ENCODE peak calls at places on chromosomes 7 and 10, in ten cellular contexts. U, D, H, A, K, Q, W, J, L and F are unnamed samples.
A peak's percentile ranks its signal among the peaks of the same experiment; 100 is the strongest.

GRCh38 chr10:132711618-132712051 is 74.3 kb downstream of the NKX6-2 start:
- DNase-seq in U (no peak), D (no peak), H (no peak), A (no peak), K (no peak), Q (peak; percentile 0), W (no peak), J (no peak), L (no peak), F (no peak)

GRCh38 chr10:50552771-50553535 is 70.8 kb downstream of the SGMS1 start:
- DNase-seq in U (no peak), D (no peak), H (no peak), A (no peak), K (no peak), Q (peak; percentile 65), W (peak; percentile 71), J (no peak), L (peak; percentile 11), F (peak; percentile 31)

GRCh38 chr10:125217986-125218675 is 57.8 kb upstream of the CTBP2 start:
- DNase-seq in U (no peak), D (no peak), H (no peak), A (no peak), K (no peak), Q (no peak), W (peak; percentile 55), J (no peak), L (peak; percentile 38), F (no peak)

GRCh38 chr10:47020491-47020890 is 109.3 kb downstream of the PTPN20 start:
- DNase-seq in U (no peak), D (no peak), H (no peak), A (no peak), K (no peak), Q (no peak), W (no peak), J (no peak), L (peak; percentile 77), F (no peak)

GRCh38 chr10:74900297-74900696 is 73.9 kb downstream of the KAT6B start:
- DNase-seq in U (no peak), D (no peak), H (no peak), A (no peak), K (no peak), Q (no peak), W (no peak), J (no peak), L (no peak), F (peak; percentile 23)

GRCh38 chr7:157581740-157582139 is 244.9 kb downstream of the DNAJB6 start:
- DNase-seq in U (no peak), D (no peak), H (no peak), A (no peak), K (no peak), Q (no peak), W (no peak), J (no peak), L (no peak), F (no peak)

GRCh38 chr7:6453737-6454136 is 6.0 kb upstream of the DAGLB start:
- DNase-seq in U (no peak), D (no peak), H (peak; percentile 96), A (no peak), K (no peak), Q (no peak), W (no peak), J (no peak), L (peak; percentile 72), F (no peak)

GRCh38 chr10:129875993-129876727 is 87.9 kb downstream of the EBF3 start:
- DNase-seq in U (no peak), D (no peak), H (no peak), A (no peak), K (no peak), Q (no peak), W (peak; percentile 28), J (no peak), L (no peak), F (no peak)

GRCh38 chr10:84837041-84837766 is 508.8 kb downstream of the CCSER2 start:
- DNase-seq in U (peak; percentile 62), D (no peak), H (no peak), A (no peak), K (no peak), Q (no peak), W (no peak), J (no peak), L (no peak), F (no peak)

GRCh38 chr10:12980713-12981306 is 20.7 kb downstream of the CCDC3 start:
- DNase-seq in U (peak; percentile 23), D (no peak), H (no peak), A (no peak), K (no peak), Q (no peak), W (no peak), J (no peak), L (no peak), F (no peak)

GRCh38 chr10:126059101-126059826 is 162.9 kb downstream of the FANK1 start:
- DNase-seq in U (no peak), D (no peak), H (no peak), A (no peak), K (no peak), Q (no peak), W (no peak), J (no peak), L (peak; percentile 84), F (no peak)

GRCh38 chr7:23226841-23227450 is 19.6 kb upstream of the GPNMB start:
- DNase-seq in U (no peak), D (no peak), H (no peak), A (no peak), K (no peak), Q (no peak), W (no peak), J (no peak), L (no peak), F (no peak)

GRCh38 chr7:30977896-30978564 is 14.3 kb downstream of the GHRHR start:
- DNase-seq in U (peak; percentile 33), D (no peak), H (no peak), A (no peak), K (no peak), Q (peak; percentile 52), W (peak; percentile 61), J (no peak), L (no peak), F (no peak)

GRCh38 chr7:36440880-36441279 is 51.2 kb downstream of the ANLN start:
- DNase-seq in U (no peak), D (no peak), H (peak; percentile 25), A (no peak), K (no peak), Q (no peak), W (peak; percentile 31), J (no peak), L (peak; percentile 48), F (no peak)

GRCh38 chr10:89702121-89702480 is 711 bp downstream of the KIF20B start:
- DNase-seq in U (no peak), D (no peak), H (peak; percentile 13), A (no peak), K (no peak), Q (peak; percentile 5), W (no peak), J (peak; percentile 1), L (peak; percentile 3), F (peak; percentile 25)

GRCh38 chr10:95394161-95394880 is 103.5 kb upstream of the PDLIM1 start:
- DNase-seq in U (no peak), D (no peak), H (peak; percentile 87), A (no peak), K (no peak), Q (no peak), W (peak; percentile 63), J (no peak), L (no peak), F (peak; percentile 11)

GRCh38 chr10:114024876-114025609 is 18.6 kb upstream of the ADRB1 start:
- DNase-seq in U (no peak), D (no peak), H (no peak), A (no peak), K (no peak), Q (no peak), W (no peak), J (no peak), L (peak; percentile 17), F (no peak)

GRCh38 chr10:132396495-132397035 is 435 bp upstream of the PWWP2B start:
- DNase-seq in U (no peak), D (no peak), H (no peak), A (peak; percentile 74), K (peak; percentile 27), Q (peak; percentile 78), W (peak; percentile 66), J (peak; percentile 51), L (peak; percentile 74), F (peak; percentile 63)

GRCh38 chr10:111872591-111872990 is 311.0 kb downstream of the GPAM start:
- DNase-seq in U (no peak), D (no peak), H (no peak), A (no peak), K (no peak), Q (no peak), W (no peak), J (no peak), L (no peak), F (no peak)

GRCh38 chr7:158047386-158048059 is 540.1 kb downstream of the PTPRN2 start:
- DNase-seq in U (no peak), D (no peak), H (no peak), A (no peak), K (no peak), Q (no peak), W (no peak), J (no peak), L (no peak), F (no peak)

GRCh38 chr10:122310311-122311050 is 39.4 kb downstream of the BTBD16 start:
- DNase-seq in U (no peak), D (no peak), H (peak; percentile 89), A (peak; percentile 15), K (no peak), Q (peak; percentile 53), W (no peak), J (no peak), L (no peak), F (no peak)

GRCh38 chr10:126135939-126136595 is 239.7 kb downstream of the FANK1 start:
- DNase-seq in U (no peak), D (no peak), H (no peak), A (no peak), K (no peak), Q (no peak), W (no peak), J (no peak), L (no peak), F (no peak)

GRCh38 chr10:109996225-109996624 is 11.6 kb upstream of the ADD3 start:
- DNase-seq in U (no peak), D (no peak), H (no peak), A (no peak), K (no peak), Q (no peak), W (no peak), J (no peak), L (no peak), F (no peak)

GRCh38 chr7:29565982-29566746 is 2.5 kb downstream of the PRR15 start:
- DNase-seq in U (no peak), D (no peak), H (no peak), A (peak; percentile 24), K (no peak), Q (no peak), W (peak; percentile 39), J (peak; percentile 38), L (no peak), F (no peak)

GRCh38 chr10:119602241-119603095 is 5.7 kb upstream of the TIAL1 start:
- DNase-seq in U (no peak), D (no peak), H (no peak), A (peak; percentile 65), K (no peak), Q (peak; percentile 16), W (peak; percentile 67), J (no peak), L (peak; percentile 19), F (peak; percentile 51)

GRCh38 chr10:31102421-31102820 is 70.8 kb upstream of the ZNF438 start:
- DNase-seq in U (no peak), D (no peak), H (no peak), A (no peak), K (no peak), Q (no peak), W (no peak), J (no peak), L (no peak), F (no peak)

GRCh38 chr10:28986117-28986792 is 302.6 kb upstream of the LYZL1 start:
- DNase-seq in U (no peak), D (no peak), H (peak; percentile 75), A (no peak), K (no peak), Q (no peak), W (no peak), J (no peak), L (no peak), F (no peak)

GRCh38 chr10:124388476-124388822 is 30.3 kb downstream of the OAT start:
- DNase-seq in U (no peak), D (no peak), H (no peak), A (no peak), K (no peak), Q (no peak), W (no peak), J (no peak), L (no peak), F (no peak)